ENCODE peak calls at places on chromosomes 7 and 10, in six cellular contexts. L is neuronal stem cell, T is H9, G is H1, X is IMR-90, M is mesenchymal stem cell. W is an unnamed sample.

GRCh38 chr7:76340617-76341131 is 18.1 kb downstream of the YWHAG start:
- DNase-seq in T (no peak), L (no peak), X (peak), M (peak), G (no peak), W (no peak)

GRCh38 chr7:5610500-5611186 is 170.8 kb downstream of the RNF216 start:
- DNase-seq in L (no peak), X (no peak), T (no peak), M (no peak), G (no peak), W (no peak)

GRCh38 chr7:151342102-151342646 is 562 bp downstream of the NUB1 start:
- DNase-seq in M (no peak), T (no peak), G (no peak), X (no peak), L (no peak), W (peak)

GRCh38 chr7:136086712-136087111 is 109.6 kb upstream of the MTPN start:
- DNase-seq in X (peak), T (peak), M (peak), L (peak), G (peak), W (peak)

GRCh38 chr7:72405389-72405788 is 6.7 kb downstream of the CALN1 start:
- DNase-seq in M (no peak), X (no peak), G (no peak), T (no peak), L (no peak), W (peak)

GRCh38 chr7:29950480-29950879 is 39.1 kb downstream of the SCRN1 start:
- DNase-seq in M (no peak), T (no peak), L (no peak), X (no peak), G (no peak), W (no peak)

GRCh38 chr7:151120896-151121295 is 34.6 kb downstream of the AGAP3 start:
- DNase-seq in X (no peak), M (no peak), G (no peak), L (no peak), T (no peak), W (no peak)

GRCh38 chr7:98641646-98642489 is 24.8 kb downstream of the NPTX2 start:
- DNase-seq in X (no peak), L (no peak), T (no peak), G (no peak), M (no peak), W (no peak)

GRCh38 chr7:52831321-52831720 is 204.1 kb upstream of the POM121L12 start:
- DNase-seq in X (no peak), M (no peak), G (no peak), L (no peak), T (no peak), W (no peak)

GRCh38 chr7:141430426-141431142 is 120.6 kb upstream of the AGK start:
- DNase-seq in M (no peak), T (peak), G (peak), X (no peak), L (no peak), W (no peak)

GRCh38 chr7:102068846-102069245 is 217.8 kb upstream of the SH2B2 start:
- DNase-seq in X (no peak), L (no peak), G (no peak), T (no peak), M (no peak), W (no peak)

GRCh38 chr7:158744070-158744469 is 39.5 kb upstream of the NCAPG2 start:
- DNase-seq in L (no peak), G (no peak), X (no peak), T (no peak), M (no peak), W (no peak)
- H3K4ac ChIP-seq in L (no peak), G (no peak), X (no peak), T (no peak), M (no peak), W (no peak)

DNA sequence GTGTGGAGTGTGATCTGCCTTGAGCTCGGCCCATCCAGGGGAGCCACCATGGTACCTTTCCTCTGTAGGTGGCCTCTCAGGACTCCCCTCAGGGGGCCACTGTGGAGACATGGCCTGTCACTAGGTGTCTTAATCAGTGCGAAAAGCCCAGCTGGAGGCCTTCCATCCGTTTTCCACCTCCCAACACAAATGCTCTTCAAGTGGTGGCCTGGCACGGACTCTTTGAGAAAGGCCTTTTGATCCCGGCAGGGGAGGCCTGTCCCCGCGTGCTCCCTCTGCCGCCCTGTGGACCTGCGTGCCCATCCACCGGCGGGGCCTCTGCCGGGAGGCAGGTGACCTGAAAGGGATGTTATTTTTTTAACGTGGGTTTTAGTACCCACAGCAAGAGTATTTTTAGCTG is 149.5 kb downstream of the RGS10 start:
- DNase-seq in M (no peak), G (no peak), T (no peak), X (no peak), L (no peak), W (no peak)
- H4K91ac ChIP-seq in M (no peak), G (no peak), T (no peak), X (no peak), L (peak), W (no peak)

DNA sequence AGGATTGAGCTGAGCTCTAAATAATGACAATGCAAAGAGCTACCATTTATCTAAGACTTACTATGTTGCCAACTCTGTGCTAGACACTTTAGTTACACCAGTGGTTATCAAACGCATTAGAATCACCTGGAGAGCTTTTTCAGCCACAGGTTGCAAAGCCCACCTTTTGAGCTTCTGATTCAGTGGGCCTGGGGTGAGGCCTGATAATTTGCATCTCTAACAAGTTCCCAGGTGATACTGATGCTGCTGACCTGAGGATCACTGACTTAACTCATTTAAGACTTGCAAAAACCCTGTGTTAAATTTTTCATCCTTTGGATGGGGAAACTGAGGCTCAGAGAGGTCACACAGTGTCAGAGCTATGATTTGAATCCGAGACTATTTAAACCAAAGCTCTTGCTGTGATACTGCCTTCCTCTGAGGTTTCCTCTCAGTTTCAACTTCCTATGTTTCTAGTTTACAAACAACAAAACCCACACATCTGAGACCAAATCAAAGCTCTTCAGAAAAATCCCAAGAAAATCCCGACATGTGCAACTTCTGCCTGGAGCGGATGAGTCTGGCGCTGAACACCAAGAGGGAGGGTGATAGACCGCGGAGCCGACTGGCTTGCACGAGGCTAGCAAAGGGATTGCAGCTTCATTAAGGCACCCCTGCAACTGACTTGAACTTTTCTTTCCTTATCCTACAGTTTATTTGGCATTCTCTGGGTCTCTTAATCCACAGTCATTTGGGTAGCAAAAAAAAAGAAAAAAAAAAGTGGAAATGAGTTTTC is 124.9 kb downstream of the CYP26A1 start:
- DNase-seq in L (no peak), X (peak), G (no peak), T (no peak), M (peak), W (no peak)
- H3K4ac ChIP-seq in L (no peak), X (no peak), G (no peak), T (no peak), M (no peak), W (no peak)

DNA sequence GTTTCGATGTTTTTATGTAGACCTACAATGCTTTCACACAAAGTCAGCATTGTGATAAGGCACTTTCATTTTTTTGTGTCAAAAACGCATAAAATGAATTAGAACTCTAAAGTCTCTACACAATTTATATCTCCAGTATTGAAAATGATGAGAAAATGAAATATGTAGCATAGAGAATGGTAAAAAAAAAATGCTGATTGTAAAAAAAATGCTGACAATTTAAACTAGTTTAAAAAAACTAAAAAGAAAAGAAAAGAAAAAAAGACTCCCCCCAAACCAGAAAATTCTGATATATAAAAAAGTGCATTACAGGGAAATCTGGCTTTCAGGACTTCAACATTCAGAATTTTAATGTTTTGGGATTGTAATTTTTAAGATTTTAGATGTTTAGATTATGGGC is 148.1 kb downstream of the FZD1 start:
- DNase-seq in G (no peak), X (no peak), M (no peak), T (no peak), L (no peak), W (no peak)
- H4K91ac ChIP-seq in G (no peak), X (no peak), M (no peak), T (no peak), L (no peak), W (no peak)

DNA sequence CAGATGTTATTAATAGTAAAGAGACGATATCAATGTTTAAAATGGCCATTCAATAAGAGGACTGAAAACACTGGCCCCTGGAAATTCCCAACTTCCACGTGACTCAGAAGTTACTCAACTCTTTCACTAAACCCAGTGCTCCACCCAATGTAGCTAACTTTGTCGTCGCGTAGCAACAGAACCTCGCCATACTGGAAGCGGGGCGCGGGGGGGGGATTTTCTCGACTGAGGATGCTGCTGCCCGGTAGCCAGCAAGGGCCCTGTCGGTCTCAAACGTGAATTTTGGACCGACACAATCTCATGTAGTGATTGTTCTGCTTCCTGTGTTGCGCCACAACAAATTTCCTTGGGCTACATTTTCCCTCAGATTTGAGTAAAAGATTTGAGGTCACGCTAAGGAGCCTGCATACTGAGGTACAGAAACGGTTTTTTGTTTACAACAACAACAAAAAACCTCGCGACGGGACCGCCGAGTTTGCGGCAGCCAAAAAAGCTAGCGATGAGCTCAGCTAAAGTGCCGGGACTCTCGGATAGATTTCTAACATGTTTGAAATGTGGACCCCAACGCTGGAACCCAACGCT is 977 bp upstream of the SFR1 start:
- DNase-seq in G (peak), X (peak), M (peak), L (peak), T (peak), W (peak)
- H3K4ac ChIP-seq in G (peak), X (peak), M (peak), L (no peak), T (peak), W (peak)